ENCODE peak calls at places on chromosome 17, in nine cellular contexts. D is frontal cortex; O is left ventricle myocardium inferior; W is islet precursor cell; J is heart right ventricle; I is MG63; E is stromal cell of bone marrow; S is activated CD4-positive, alpha-beta T cell treated with anti-CD3 and anti-CD28 coated beads, Interleukin-2, amount 50 U/mL, for 4 hours; C is NCI-H524. R is an unnamed sample.

GRCh38 chr17:77861981-77862645 is 96.4 kb upstream of the TNRC6C start:
- DNase-seq in I (no peak), W (no peak), O (no peak), S (no peak), E (no peak), C (no peak), D (no peak), J (no peak), R (no peak)

GRCh38 chr17:726331-726919 is 6.0 kb upstream of the TLCD3A start:
- DNase-seq in J (no peak), C (peak), D (no peak), O (no peak), E (no peak), S (no peak), I (no peak), W (no peak), R (no peak)

GRCh38 chr17:50474523-50474922 is 4.1 kb upstream of the RSAD1 start:
- DNase-seq in D (no peak), E (no peak), W (no peak), J (no peak), I (no peak), O (no peak), S (no peak), C (no peak), R (no peak)

GRCh38 chr17:62965149-62965648 is 836 bp upstream of the TANC2 start:
- DNase-seq in W (no peak), E (no peak), J (no peak), C (no peak), D (no peak), I (no peak), S (peak), O (no peak), R (no peak)

GRCh38 chr17:40803617-40804082 is 3.9 kb upstream of the KRT28 start:
- DNase-seq in C (peak), O (peak), W (peak), S (peak), E (no peak), J (peak), I (peak), D (no peak), R (peak)

GRCh38 chr17:63275318-63275967 is 170.7 kb downstream of the CYB561 start:
- DNase-seq in S (no peak), W (peak), E (peak), J (no peak), O (no peak), I (peak), C (no peak), D (no peak), R (no peak)

GRCh38 chr17:29713626-29714025 is 90.9 kb upstream of the CORO6 start:
- DNase-seq in W (no peak), E (no peak), D (no peak), I (no peak), J (no peak), O (no peak), C (no peak), S (no peak), R (no peak)

GRCh38 chr17:77372444-77373297 is 231.9 kb downstream of the SEC14L1 start:
- DNase-seq in O (peak), D (peak), E (no peak), I (peak), J (peak), W (peak), S (no peak), C (peak), R (peak)

GRCh38 chr17:54867634-54868033 is 33.0 kb upstream of the TOM1L1 start:
- DNase-seq in I (no peak), J (no peak), S (no peak), E (no peak), D (no peak), O (no peak), W (no peak), C (no peak), R (no peak)

GRCh38 chr17:64626827-64627226 is 35.3 kb downstream of the SMURF2 start:
- DNase-seq in D (no peak), E (no peak), S (no peak), O (no peak), J (no peak), C (no peak), I (no peak), W (no peak), R (no peak)

GRCh38 chr17:13266596-13266995 is 248.8 kb upstream of the ELAC2 start:
- DNase-seq in O (no peak), I (no peak), E (no peak), C (no peak), J (no peak), W (peak), D (no peak), S (no peak), R (no peak)

GRCh38 chr17:63439682-63440081 is 6.4 kb downstream of the CYB561 start:
- DNase-seq in J (no peak), D (no peak), W (no peak), S (no peak), C (no peak), E (no peak), O (no peak), I (no peak), R (no peak)

GRCh38 chr17:71522383-71522782 is 598.4 kb upstream of the SOX9 start:
- DNase-seq in C (no peak), O (no peak), W (no peak), I (no peak), D (no peak), E (no peak), J (no peak), S (no peak), R (no peak)

GRCh38 chr17:49850772-49851386 is 3.0 kb upstream of the TAC4 start:
- DNase-seq in J (no peak), O (no peak), E (no peak), I (no peak), D (no peak), S (no peak), W (no peak), C (no peak), R (no peak)

GRCh38 chr17:7241047-7241733 is 1.1 kb downstream of the GABARAP start:
- DNase-seq in W (no peak), O (no peak), J (no peak), D (no peak), I (no peak), S (no peak), E (no peak), C (no peak), R (no peak)

GRCh38 chr17:2398188-2398587 is 2.7 kb downstream of the MNT start:
- DNase-seq in C (no peak), E (no peak), D (no peak), I (no peak), W (peak), S (no peak), O (no peak), J (no peak), R (no peak)

GRCh38 chr17:8754890-8755289 is 3.5 kb downstream of the SPDYE4 start:
- DNase-seq in J (no peak), D (no peak), E (no peak), O (no peak), S (no peak), I (no peak), W (peak), C (no peak), R (no peak)

GRCh38 chr17:1087381-1088241 is 90.7 kb downstream of the TIMM22 start:
- DNase-seq in J (peak), E (peak), I (peak), O (peak), D (no peak), C (no peak), S (no peak), W (peak), R (peak)

GRCh38 chr17:80769936-80770625 is 221.6 kb upstream of the CHMP6 start:
- DNase-seq in S (no peak), C (no peak), O (no peak), I (no peak), D (no peak), E (no peak), J (no peak), W (peak), R (no peak)

GRCh38 chr17:27620721-27621120 is 10.3 kb upstream of the LGALS9 start:
- DNase-seq in S (no peak), W (no peak), O (no peak), E (no peak), I (no peak), C (no peak), J (no peak), D (no peak), R (no peak)

GRCh38 chr17:59558953-59559352 is 6.5 kb upstream of the DHX40 start:
- DNase-seq in S (no peak), D (no peak), O (no peak), C (no peak), W (no peak), E (peak), J (no peak), I (no peak), R (no peak)

GRCh38 chr17:6679241-6679640 is 27.7 kb downstream of the C17orf100 start:
- DNase-seq in E (no peak), S (no peak), O (no peak), W (no peak), I (no peak), C (no peak), J (no peak), D (no peak), R (no peak)

GRCh38 chr17:57293077-57293476 is 36.8 kb downstream of the MSI2 start:
- DNase-seq in D (no peak), W (peak), E (no peak), S (no peak), O (peak), I (no peak), C (no peak), J (no peak), R (no peak)

GRCh38 chr17:63399316-63399715 is 46.8 kb downstream of the CYB561 start:
- DNase-seq in O (no peak), I (peak), C (no peak), W (no peak), S (no peak), J (no peak), D (no peak), E (peak), R (no peak)

GRCh38 chr17:74354123-74354522 is 7.5 kb downstream of the BTBD17 start:
- DNase-seq in J (no peak), E (no peak), S (peak), D (no peak), W (peak), I (no peak), C (no peak), O (peak), R (no peak)

GRCh38 chr17:78557598-78558039 is 19.6 kb downstream of the DNAH17 start:
- DNase-seq in I (no peak), D (no peak), E (peak), J (no peak), C (no peak), S (no peak), W (no peak), O (no peak), R (no peak)

GRCh38 chr17:80254396-80255241 is 6.0 kb upstream of the RNF213 start:
- DNase-seq in D (no peak), W (peak), O (no peak), I (peak), J (no peak), S (peak), E (peak), C (no peak), R (peak)

GRCh38 chr17:54967621-54968258 is 714 bp downstream of the COX11 start:
- DNase-seq in C (no peak), I (peak), E (peak), S (no peak), J (no peak), W (no peak), D (no peak), O (no peak), R (peak)

GRCh38 chr17:38465420-38466345 is 37.4 kb downstream of the ARHGAP23 start:
- DNase-seq in E (peak), C (no peak), O (peak), S (no peak), W (no peak), D (peak), J (peak), I (peak), R (no peak)

GRCh38 chr17:37701424-37702020 is 43.3 kb downstream of the HNF1B start:
- DNase-seq in C (no peak), E (no peak), O (no peak), I (peak), W (no peak), J (no peak), D (no peak), S (peak), R (no peak)

GRCh38 chr17:79840989-79841286 is 1.7 kb upstream of the CBX4 start:
- DNase-seq in O (no peak), W (no peak), J (no peak), C (no peak), S (no peak), E (no peak), I (no peak), D (no peak), R (no peak)

GRCh38 chr17:69179227-69179952 is 37.7 kb upstream of the ABCA6 start:
- DNase-seq in J (no peak), S (no peak), I (peak), C (no peak), W (no peak), E (peak), D (no peak), O (no peak), R (no peak)

GRCh38 chr17:50035930-50036329 is 20.0 kb upstream of the ITGA3 start:
- DNase-seq in J (no peak), C (no peak), E (no peak), O (no peak), S (no peak), W (no peak), D (no peak), I (no peak), R (no peak)

GRCh38 chr17:65364408-65364807 is 197.0 kb downstream of the AXIN2 start:
- DNase-seq in E (no peak), W (peak), S (no peak), D (no peak), C (no peak), I (no peak), J (no peak), O (no peak), R (no peak)

GRCh38 chr17:17842111-17842876 is 5.5 kb upstream of the SREBF1 start:
- DNase-seq in O (no peak), E (no peak), J (no peak), W (no peak), I (no peak), C (no peak), D (no peak), S (no peak), R (no peak)